ENCODE peak calls at places on chromosomes 2 and 18, in five cellular contexts. G is T1000, V is AG04450, D is GM04503, C is Peyer's patch. N is an unnamed sample.

GRCh38 chr2:27306136-27306535 is 2.1 kb downstream of the UCN start:
- DNase-seq in G (no peak), V (no peak), D (no peak), C (no peak), N (no peak)

GRCh38 chr2:147331790-147332419 is 512.9 kb upstream of the ACVR2A start:
- DNase-seq in G (no peak), V (no peak), D (no peak), C (no peak), N (no peak)

GRCh38 chr18:37341016-37341415 is 224.6 kb downstream of the CELF4 start:
- DNase-seq in G (no peak), V (no peak), D (no peak), C (no peak), N (no peak)

GRCh38 chr2:46866770-46867246 is 48.8 kb downstream of the MCFD2 start:
- DNase-seq in G (no peak), V (no peak), D (no peak), C (peak), N (no peak)

GRCh38 chr2:32553829-32554432 is 73.9 kb upstream of the TTC27 start:
- DNase-seq in G (no peak), V (peak), D (no peak), C (no peak), N (no peak)

GRCh38 chr18:6677086-6677485 is 52.4 kb upstream of the ARHGAP28 start:
- DNase-seq in G (no peak), V (no peak), D (no peak), C (no peak), N (no peak)

GRCh38 chr18:52875711-52876110 is 535.7 kb downstream of the DCC start:
- DNase-seq in G (no peak), V (no peak), D (no peak), C (no peak), N (no peak)

GRCh38 chr2:214934006-214934405 is 124.5 kb upstream of the BARD1 start:
- DNase-seq in G (no peak), V (no peak), D (no peak), C (no peak), N (no peak)

GRCh38 chr2:119823734-119824334 is 64.1 kb downstream of the PTPN4 start:
- DNase-seq in G (no peak), V (no peak), D (no peak), C (no peak), N (no peak)

GRCh38 chr2:63539416-63540162 is 48.7 kb downstream of the WDPCP start:
- DNase-seq in G (no peak), V (no peak), D (no peak), C (no peak), N (no peak)

GRCh38 chr18:8107426-8107825 is 501.8 kb upstream of the RAB12 start:
- DNase-seq in G (no peak), V (no peak), D (no peak), C (no peak), N (no peak)

GRCh38 chr2:8495189-8495855 is 186.5 kb upstream of the ID2 start:
- DNase-seq in G (no peak), V (no peak), D (no peak), C (no peak), N (no peak)

GRCh38 chr2:39568561-39569006 is 97.1 kb upstream of the TMEM178A start:
- DNase-seq in G (no peak), V (peak), D (peak), C (no peak), N (peak)

GRCh38 chr2:190325588-190325987 is 6.0 kb upstream of the HIBCH start:
- DNase-seq in G (no peak), V (no peak), D (no peak), C (no peak), N (no peak)

GRCh38 chr2:43944915-43945314 is 50.9 kb downstream of the LRPPRC start:
- DNase-seq in G (no peak), V (no peak), D (no peak), C (no peak), N (no peak)

GRCh38 chr2:18440777-18441176 is 119.7 kb downstream of the RDH14 start:
- DNase-seq in G (no peak), V (no peak), D (no peak), C (no peak), N (no peak)

GRCh38 chr2:20025065-20025786 is 12.8 kb upstream of the MATN3 start:
- DNase-seq in G (no peak), V (no peak), D (peak), C (no peak), N (no peak)

GRCh38 chr2:126933707-126934106 is 35.0 kb downstream of the TEX51 start:
- DNase-seq in G (no peak), V (no peak), D (no peak), C (no peak), N (no peak)

GRCh38 chr2:179862898-179863458 is 1.6 kb upstream of the ZNF385B start:
- DNase-seq in G (no peak), V (no peak), D (no peak), C (no peak), N (no peak)

GRCh38 chr18:75127143-75128021 is 81.6 kb downstream of the PTGR3 start:
- DNase-seq in G (no peak), V (no peak), D (no peak), C (no peak), N (no peak)

GRCh38 chr2:112480540-112481049 is 1.4 kb upstream of the TTL start:
- DNase-seq in G (no peak), V (no peak), D (no peak), C (peak), N (no peak)

GRCh38 chr2:234273887-234274584 is 222.8 kb downstream of the ARL4C start:
- DNase-seq in G (no peak), V (no peak), D (no peak), C (no peak), N (no peak)

GRCh38 chr18:78986018-78986481 is 6.4 kb downstream of the SALL3 start:
- DNase-seq in G (no peak), V (no peak), D (no peak), C (no peak), N (no peak)

GRCh38 chr2:11837875-11838734 is 91.7 kb downstream of the LPIN1 start:
- DNase-seq in G (no peak), V (no peak), D (no peak), C (no peak), N (no peak)

GRCh38 chr2:27683390-27684071 is 19.8 kb downstream of the SLC4A1AP start:
- DNase-seq in G (peak), V (peak), D (peak), C (peak), N (peak)

GRCh38 chr18:58335821-58336220 is 291.8 kb downstream of the NEDD4L start:
- DNase-seq in G (no peak), V (no peak), D (no peak), C (no peak), N (no peak)